ENCODE peak calls at places on chromosomes 3 and 15, in eight cellular contexts. B, N, A, I, Z, Y, M and V are unnamed samples.

GRCh38 chr3:30970183-30970582 is 75.7 kb upstream of the GADL1 start:
- DNase-seq in Y (no peak), A (no peak), Z (no peak), I (no peak), B (no peak), N (no peak), M (no peak), V (no peak)

GRCh38 chr3:8856721-8857120 is 87.3 kb upstream of the OXTR start:
- DNase-seq in Y (no peak), I (peak; percentile 64), Z (no peak), N (no peak), B (no peak), A (no peak), M (no peak), V (no peak)

GRCh38 chr3:179929091-179929529 is 107.6 kb downstream of the PEX5L start:
- DNase-seq in A (peak; percentile 53), M (peak; percentile 21), Y (no peak), Z (peak; percentile 37), B (no peak), I (peak; percentile 60), N (peak; percentile 44), V (no peak)

GRCh38 chr15:74653426-74654082 is 37.9 kb downstream of the CLK3 start:
- DNase-seq in M (peak; percentile 69), A (no peak), Z (peak; percentile 27), Y (no peak), B (no peak), N (peak; percentile 63), I (peak; percentile 59), V (peak; percentile 55)

GRCh38 chr3:197234947-197235914 is 63.2 kb downstream of the DLG1 start:
- DNase-seq in I (no peak), B (no peak), Y (no peak), A (peak; percentile 6), Z (no peak), N (no peak), M (no peak), V (no peak)

GRCh38 chr15:92120082-92120481 is 266.6 kb downstream of the SLCO3A1 start:
- DNase-seq in M (no peak), A (no peak), B (no peak), I (no peak), Z (no peak), N (no peak), Y (no peak), V (no peak)

GRCh38 chr3:53194218-53195065 is 33.4 kb downstream of the PRKCD start:
- DNase-seq in I (peak; percentile 39), Y (peak; percentile 75), N (no peak), A (peak; percentile 46), Z (no peak), B (no peak), M (no peak), V (peak; percentile 55)

GRCh38 chr3:67461667-67462142 is 192.7 kb downstream of the SUCLG2 start:
- DNase-seq in M (no peak), I (peak; percentile 63), B (no peak), Y (no peak), N (no peak), A (peak; percentile 10), Z (no peak), V (no peak)

GRCh38 chr3:94405258-94406035 is 342.6 kb downstream of the NSUN3 start:
- DNase-seq in B (no peak), Y (no peak), M (no peak), N (no peak), I (peak; percentile 60), A (no peak), Z (no peak), V (no peak)

GRCh38 chr15:80654299-80654698 is 40.8 kb upstream of the ABHD17C start:
- DNase-seq in Y (no peak), B (no peak), I (no peak), M (no peak), A (no peak), N (no peak), Z (no peak), V (no peak)

DNA sequence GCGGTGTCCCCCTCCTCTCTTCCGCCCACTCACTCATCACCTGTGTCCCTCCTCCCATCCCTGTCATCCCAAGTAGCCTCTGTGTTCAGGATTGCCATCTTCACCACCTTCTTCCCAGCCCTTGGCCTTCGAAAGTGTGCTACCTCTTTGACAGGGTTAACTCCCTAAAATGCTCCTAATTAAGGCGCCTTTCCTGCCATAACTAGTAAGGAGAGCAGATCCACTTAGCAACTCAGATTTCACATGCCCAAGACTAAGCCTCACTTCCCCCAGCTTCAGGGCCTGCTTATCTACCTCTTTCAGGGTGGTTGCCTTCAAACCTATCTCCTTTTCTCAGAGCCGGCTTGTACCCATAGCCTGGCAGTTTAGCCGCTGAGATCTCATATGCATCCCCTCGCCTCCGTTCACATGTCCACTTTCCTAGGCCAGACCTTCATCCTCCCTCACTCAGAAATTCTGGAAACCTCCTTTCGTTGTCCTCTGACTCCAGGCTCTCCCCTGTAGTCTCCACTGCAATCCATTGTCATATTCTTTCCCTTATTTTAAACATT is 953 bp upstream of the FSTL1 start:
- DNase-seq in A (no peak), M (no peak), N (no peak), B (no peak), Y (no peak), I (no peak), Z (no peak), V (no peak)
- H3K27me3 ChIP-seq in A (no peaks in the 10 kb centered on the region), M (peaks cover 11% of the 10 kb centered on the region), N (peaks cover 28% of the 10 kb centered on the region), B (peaks cover 9% of the 10 kb centered on the region), Y (peaks cover 49% of the 10 kb centered on the region), I (no peaks in the 10 kb centered on the region), Z (no peaks in the 10 kb centered on the region), V (peaks cover 27% of the 10 kb centered on the region)

GRCh38 chr15:53903129-53903528 is 75.1 kb upstream of the UNC13C start:
- DNase-seq in I (no peak), M (no peak), A (no peak), Z (no peak), N (no peak), B (no peak), Y (no peak), V (no peak)
- TF ChIP-seq POLR2A in I (no peak), M (no peak), A (no peak), Z (no peak), N (no peak), B (no peak), Y (no peak), V (no peak)

DNA sequence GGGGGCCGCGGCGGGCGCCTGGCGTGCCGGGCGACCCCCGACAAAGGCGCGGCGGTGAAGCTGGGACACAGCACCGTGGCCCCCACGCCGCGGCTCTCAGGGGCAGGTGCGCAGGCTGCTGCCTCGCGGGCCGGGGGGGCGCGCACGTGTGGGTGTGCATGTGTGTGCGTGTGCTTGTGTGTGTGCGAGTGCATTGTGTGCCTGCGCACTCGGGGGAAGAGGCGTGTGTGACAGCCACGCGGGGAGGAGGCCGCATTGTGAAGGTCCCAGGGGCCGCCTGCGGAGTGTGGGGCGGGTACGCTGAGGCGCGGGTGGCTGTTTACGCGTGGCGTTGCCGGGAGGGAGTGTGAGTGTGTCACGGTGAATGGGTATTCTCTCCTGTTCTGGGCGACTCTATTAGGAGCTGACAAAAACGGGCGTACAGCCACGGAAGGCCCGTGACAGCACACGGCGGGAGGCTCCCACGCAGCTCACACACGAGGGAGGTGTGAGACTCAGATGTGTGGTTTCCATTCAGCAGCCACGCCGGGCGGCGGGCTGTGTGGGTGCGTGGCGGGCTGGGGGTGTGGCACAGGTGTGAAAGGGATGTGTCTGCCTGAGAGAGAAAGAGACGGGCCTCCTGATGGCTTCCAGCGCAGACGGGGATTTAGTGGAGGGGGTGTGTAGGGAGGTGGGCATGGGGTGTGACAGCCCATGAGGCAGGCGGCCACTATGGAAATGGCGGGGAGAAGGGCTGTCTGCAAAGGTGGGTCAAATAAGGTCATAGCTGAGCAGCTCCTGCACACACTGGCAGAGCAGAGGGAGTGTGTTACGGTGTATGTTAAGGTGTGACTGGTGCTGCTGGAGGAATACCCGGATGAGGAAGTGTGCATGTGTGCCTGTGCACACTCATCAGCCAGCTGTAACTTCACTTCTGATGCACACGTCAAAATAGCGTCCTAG is 748 bp downstream of the PODXL2 start:
- DNase-seq in N (no peak), I (no peak), Z (no peak), M (peak; percentile 49), Y (no peak), A (peak; percentile 9), B (no peak), V (no peak)
- H3K27me3 ChIP-seq in N (peaks cover 20% of the 10 kb centered on the region), I (peaks cover 42% of the 10 kb centered on the region), Z (peaks cover 21% of the 10 kb centered on the region), M (peaks cover 10% of the 10 kb centered on the region), Y (peaks cover 51% of the 10 kb centered on the region), A (no peaks in the 10 kb centered on the region), B (peaks cover 13% of the 10 kb centered on the region), V (no peaks in the 10 kb centered on the region)

DNA sequence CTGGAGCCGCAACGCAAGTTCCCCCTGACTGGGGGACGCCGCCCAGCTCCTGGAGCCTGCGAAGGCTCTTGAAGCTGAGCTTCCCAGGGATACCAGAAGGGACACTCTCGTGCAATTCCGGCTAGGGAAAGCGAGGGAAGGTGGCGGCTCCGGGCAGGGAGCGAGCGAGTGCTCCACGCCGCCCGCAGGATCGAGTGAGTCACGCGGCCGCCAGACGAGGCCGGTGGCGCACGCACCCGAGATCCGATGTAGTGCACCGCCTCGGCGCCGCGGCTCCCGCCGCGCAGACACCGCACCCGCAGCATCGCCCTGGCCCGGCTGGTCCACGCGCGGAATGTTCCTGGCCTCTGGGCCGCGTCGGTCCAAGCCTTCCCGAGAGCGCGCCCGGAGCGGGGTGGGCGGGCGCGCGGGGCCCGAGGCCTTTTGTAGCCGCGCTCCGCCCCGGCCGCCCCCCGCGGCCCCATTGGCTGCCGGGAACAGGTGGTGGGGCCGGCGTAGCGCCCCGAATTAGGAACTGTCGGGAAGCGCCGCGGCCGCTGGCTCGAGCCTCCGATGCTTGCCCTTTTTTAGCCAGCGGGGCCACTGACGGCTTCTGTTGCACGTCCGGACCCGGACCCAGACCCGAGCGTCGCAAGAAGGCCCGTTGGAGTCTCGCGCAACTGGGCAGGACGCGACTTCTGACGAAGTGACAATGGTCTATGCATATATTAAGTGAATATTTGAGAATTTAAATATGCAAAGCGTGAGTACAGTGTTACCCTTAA is at the start of gene GATM:
- DNase-seq in I (peak; percentile 83), Z (no peak), B (peak; percentile 66), Y (peak; percentile 92), A (peak; percentile 85), M (peak; percentile 79), N (peak; percentile 80), V (peak; percentile 87)
- TF ChIP-seq POLR2A in I (no peak), Z (no peak), B (peak; percentile 94), Y (no peak), A (peak; percentile 88), M (peak; percentile 43), N (no peak), V (no peak)

DNA sequence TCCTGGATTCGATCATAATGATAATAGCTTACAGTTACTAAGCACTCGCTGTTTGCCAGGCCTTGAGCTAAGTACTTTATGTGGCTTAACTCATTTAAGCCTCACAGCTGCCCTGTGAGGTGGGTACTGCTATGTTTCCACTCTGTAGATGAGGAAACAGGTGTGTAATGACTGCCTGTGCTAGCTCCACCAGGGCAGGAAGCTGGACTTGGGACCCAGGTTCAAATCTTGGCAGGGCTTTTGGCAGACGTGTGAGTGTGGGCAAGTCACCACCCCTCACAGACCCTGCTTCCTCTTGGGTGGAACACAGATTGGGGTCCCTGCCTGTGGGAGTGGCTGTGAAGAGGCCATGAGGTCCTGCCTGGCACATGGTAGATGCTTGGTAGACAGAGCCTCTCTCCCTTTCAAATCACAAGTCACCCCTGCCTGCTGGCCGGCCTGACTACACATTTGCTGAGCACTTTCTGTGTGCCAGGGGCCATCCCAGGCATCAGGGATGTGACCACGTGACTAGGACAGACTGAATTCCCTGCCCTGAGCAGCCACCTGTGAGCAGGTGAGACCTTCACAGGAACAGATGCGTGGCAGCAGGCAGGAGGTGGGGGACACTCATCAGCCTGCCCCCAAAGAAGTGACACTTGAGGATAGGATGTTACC is 3.7 kb downstream of the EFCC1 start:
- DNase-seq in Z (no peak), M (no peak), B (no peak), Y (no peak), I (no peak), A (no peak), N (no peak), V (no peak)
- H3K27me3 ChIP-seq in Z (no peaks in the 10 kb centered on the region), M (peaks cover 39% of the 10 kb centered on the region), B (peaks cover 7% of the 10 kb centered on the region), Y (peaks cover 45% of the 10 kb centered on the region), I (peaks cover 57% of the 10 kb centered on the region), A (no peaks in the 10 kb centered on the region), N (peaks cover 44% of the 10 kb centered on the region), V (peaks cover 47% of the 10 kb centered on the region)